ENCODE peak calls at places on chromosomes 1 and 21, in nine cellular contexts. N is tibial artery, L is breast epithelium, P is COR-L47, X is HFF-Myc, T is fibroblast of pulmonary artery, W is AG08395, U is K562, Y is progenitor cell of endocrine pancreas. C is an unnamed sample.

GRCh38 chr1:50213505-50213904 is 104.8 kb downstream of the ELAVL4 start:
- DNase-seq in N (no peak), L (no peak), P (no peak), X (no peak), T (no peak), W (no peak), U (no peak), Y (no peak), C (no peak)

GRCh38 chr1:31562707-31563360 is 13.5 kb upstream of the TINAGL1 start:
- DNase-seq in N (no peak), L (peak), P (no peak), X (no peak), T (no peak), W (no peak), U (no peak), Y (no peak), C (peak)

GRCh38 chr1:84366786-84367185 is 31.5 kb upstream of the DNASE2B start:
- DNase-seq in N (no peak), L (no peak), P (no peak), X (no peak), T (peak), W (peak), U (no peak), Y (no peak), C (peak)

GRCh38 chr1:82106672-82107071 is 305.9 kb downstream of the ADGRL2 start:
- DNase-seq in N (no peak), L (no peak), P (no peak), X (no peak), T (no peak), W (no peak), U (no peak), Y (no peak), C (no peak)

GRCh38 chr1:93702102-93702827 is 20.6 kb upstream of the BCAR3 start:
- DNase-seq in N (no peak), L (peak), P (no peak), X (no peak), T (no peak), W (no peak), U (no peak), Y (no peak), C (peak)

GRCh38 chr1:61058477-61059245 is 23.7 kb upstream of the NFIA start:
- DNase-seq in N (no peak), L (no peak), P (no peak), X (no peak), T (peak), W (no peak), U (no peak), Y (no peak), C (no peak)

GRCh38 chr1:157829711-157830110 is 9.8 kb upstream of the FCRL1 start:
- DNase-seq in N (no peak), L (no peak), P (no peak), X (no peak), T (no peak), W (no peak), U (no peak), Y (no peak), C (no peak)

GRCh38 chr1:230270185-230270939 is 155.8 kb downstream of the PGBD5 start:
- DNase-seq in N (no peak), L (no peak), P (peak), X (no peak), T (peak), W (no peak), U (peak), Y (no peak), C (peak)

GRCh38 chr1:155171836-155172731 is 1.0 kb downstream of the KRTCAP2 start:
- DNase-seq in N (no peak), L (peak), P (no peak), X (no peak), T (no peak), W (no peak), U (no peak), Y (no peak), C (no peak)

GRCh38 chr1:99768525-99769382 is 2.3 kb upstream of the FRRS1 start:
- DNase-seq in N (no peak), L (no peak), P (no peak), X (no peak), T (peak), W (no peak), U (peak), Y (no peak), C (no peak)

GRCh38 chr1:94783342-94784264 is 36.6 kb upstream of the SLC44A3 start:
- DNase-seq in N (peak), L (peak), P (no peak), X (no peak), T (peak), W (peak), U (no peak), Y (no peak), C (no peak)

GRCh38 chr1:147897030-147897756 is 5.4 kb upstream of the GJA8 start:
- DNase-seq in N (no peak), L (peak), P (no peak), X (no peak), T (no peak), W (no peak), U (no peak), Y (no peak), C (no peak)

GRCh38 chr1:207647966-207648906 is 3.3 kb downstream of the CR1L start:
- DNase-seq in N (no peak), L (no peak), P (no peak), X (no peak), T (no peak), W (no peak), U (peak), Y (no peak), C (no peak)

GRCh38 chr1:161727343-161727924 is 6.1 kb downstream of the FCRLB start:
- DNase-seq in N (no peak), L (no peak), P (no peak), X (no peak), T (peak), W (peak), U (peak), Y (no peak), C (no peak)

GRCh38 chr1:212981571-212982328 is 31.4 kb downstream of the VASH2 start:
- DNase-seq in N (no peak), L (no peak), P (no peak), X (no peak), T (no peak), W (no peak), U (no peak), Y (no peak), C (no peak)

GRCh38 chr1:33169290-33170055 is 12.4 kb downstream of the TRIM62 start:
- DNase-seq in N (no peak), L (no peak), P (peak), X (no peak), T (peak), W (no peak), U (no peak), Y (no peak), C (no peak)

GRCh38 chr21:28392436-28392835 is 600.2 kb downstream of the LTN1 start:
- DNase-seq in N (no peak), L (no peak), P (no peak), X (no peak), T (no peak), W (no peak), U (no peak), Y (no peak), C (no peak)

GRCh38 chr1:911875-912739 is 11.6 kb upstream of the SAMD11 start:
- DNase-seq in N (no peak), L (no peak), P (no peak), X (no peak), T (no peak), W (no peak), U (no peak), Y (no peak), C (no peak)

GRCh38 chr1:45767035-45767434 is 16.6 kb upstream of the IPP start:
- DNase-seq in N (no peak), L (no peak), P (no peak), X (peak), T (peak), W (peak), U (no peak), Y (no peak), C (peak)

GRCh38 chr1:161079436-161080110 is 9.8 kb downstream of the NECTIN4 start:
- DNase-seq in N (no peak), L (no peak), P (no peak), X (no peak), T (no peak), W (no peak), U (no peak), Y (no peak), C (no peak)

GRCh38 chr1:162629651-162630050 is 2.6 kb upstream of the DDR2 start:
- DNase-seq in N (no peak), L (no peak), P (no peak), X (peak), T (peak), W (peak), U (no peak), Y (no peak), C (peak)

GRCh38 chr1:42780176-42780575 is 4.6 kb upstream of the TMEM269 start:
- DNase-seq in N (no peak), L (no peak), P (no peak), X (no peak), T (no peak), W (no peak), U (no peak), Y (no peak), C (no peak)

C was measured in dermis blood vessel endothelial cell.